ENCODE peak calls at places on chromosome 10, in eight cellular contexts. E is CD8-positive, alpha-beta T cell; N is kidney epithelial cell; H is ascending aorta; O is HL-60; X is ovary; G is IMR-90; V is lung. S is an unnamed sample.

GRCh38 chr10:67119648-67120047 is 193.8 kb downstream of the LRRTM3 start:
- DNase-seq in E (no peak), N (no peak), H (no peak), O (no peak), X (no peak), G (no peak), V (no peak), S (no peak)

GRCh38 chr10:34405611-34406462 is 409.3 kb downstream of the PARD3 start:
- DNase-seq in E (no peak), N (no peak), H (no peak), O (no peak), X (no peak), G (peak; percentile 53), V (no peak), S (no peak)

GRCh38 chr10:43706166-43706565 is 57.5 kb upstream of the ZNF32 start:
- DNase-seq in E (no peak), N (no peak), H (no peak), O (no peak), X (no peak), G (no peak), V (peak; percentile 15), S (no peak)

GRCh38 chr10:49608925-49609282 is 1.2 kb upstream of the SLC18A3 start:
- DNase-seq in E (no peak), N (no peak), H (no peak), O (no peak), X (no peak), G (no peak), V (no peak), S (no peak)

GRCh38 chr10:73591935-73592699 is 975 bp upstream of the USP54 start:
- DNase-seq in E (no peak), N (peak; percentile 63), H (peak; percentile 14), O (peak; percentile 17), X (no peak), G (no peak), V (peak; percentile 74), S (peak; percentile 54)

GRCh38 chr10:103709341-103709920 is 145.9 kb downstream of the SH3PXD2A start:
- DNase-seq in E (no peak), N (peak; percentile 63), H (no peak), O (no peak), X (no peak), G (peak; percentile 66), V (no peak), S (peak; percentile 41)

GRCh38 chr10:87000491-87000890 is 19.6 kb upstream of the FAM25A start:
- DNase-seq in E (no peak), N (no peak), H (no peak), O (no peak), X (no peak), G (peak; percentile 44), V (no peak), S (no peak)

GRCh38 chr10:97332586-97333350 is 1.8 kb downstream of the FRAT2 start:
- DNase-seq in E (no peak), N (peak; percentile 51), H (no peak), O (peak; percentile 58), X (peak; percentile 56), G (peak; percentile 87), V (no peak), S (peak; percentile 45)

GRCh38 chr10:11263039-11263345 is 245.3 kb downstream of the CELF2 start:
- DNase-seq in E (no peak), N (no peak), H (no peak), O (no peak), X (no peak), G (no peak), V (no peak), S (no peak)

GRCh38 chr10:107163904-107164861 is at the start of gene SORCS1:
- DNase-seq in E (no peak), N (no peak), H (no peak), O (no peak), X (peak; percentile 8), G (no peak), V (no peak), S (no peak)

GRCh38 chr10:123202526-123202925 is 48.3 kb downstream of the BUB3 start:
- DNase-seq in E (no peak), N (no peak), H (no peak), O (no peak), X (no peak), G (no peak), V (no peak), S (no peak)

GRCh38 chr10:58291538-58292174 is 22.7 kb downstream of the CISD1 start:
- DNase-seq in E (peak; percentile 22), N (no peak), H (no peak), O (no peak), X (no peak), G (peak; percentile 71), V (no peak), S (no peak)

GRCh38 chr10:3148041-3148440 is 24.5 kb downstream of the PITRM1 start:
- DNase-seq in E (no peak), N (no peak), H (no peak), O (no peak), X (no peak), G (no peak), V (no peak), S (no peak)

GRCh38 chr10:133185916-133186315 is 25.9 kb downstream of the KNDC1 start:
- DNase-seq in E (no peak), N (no peak), H (no peak), O (no peak), X (peak; percentile 16), G (no peak), V (no peak), S (no peak)

GRCh38 chr10:24871501-24871900 is 80.9 kb downstream of the PRTFDC1 start:
- DNase-seq in E (no peak), N (no peak), H (no peak), O (no peak), X (no peak), G (no peak), V (no peak), S (no peak)

GRCh38 chr10:45809829-45810228 is 37.5 kb downstream of the AGAP4 start:
- DNase-seq in E (no peak), N (no peak), H (no peak), O (no peak), X (no peak), G (peak; percentile 6), V (no peak), S (no peak)

GRCh38 chr10:2244476-2244875 is 507.2 kb upstream of the ADARB2 start:
- DNase-seq in E (no peak), N (no peak), H (no peak), O (no peak), X (no peak), G (no peak), V (no peak), S (no peak)

GRCh38 chr10:48511855-48512191 is 93.0 kb downstream of the ARHGAP22 start:
- DNase-seq in E (no peak), N (no peak), H (no peak), O (no peak), X (no peak), G (no peak), V (no peak), S (no peak)

GRCh38 chr10:48511066-48511854 is 93.6 kb downstream of the ARHGAP22 start:
- DNase-seq in E (no peak), N (no peak), H (no peak), O (no peak), X (no peak), G (no peak), V (no peak), S (no peak)

GRCh38 chr10:48507933-48508830 is 96.7 kb downstream of the ARHGAP22 start:
- DNase-seq in E (no peak), N (no peak), H (no peak), O (no peak), X (peak; percentile 21), G (no peak), V (no peak), S (no peak)

GRCh38 chr10:48509061-48509772 is 95.7 kb downstream of the ARHGAP22 start:
- DNase-seq in E (no peak), N (no peak), H (no peak), O (no peak), X (peak; percentile 12), G (no peak), V (no peak), S (no peak)

GRCh38 chr10:48509974-48510692 is 94.7 kb downstream of the ARHGAP22 start:
- DNase-seq in E (no peak), N (no peak), H (no peak), O (no peak), X (peak; percentile 8), G (no peak), V (no peak), S (no peak)
- TF ChIP-seq CTCF in E (no peak), N (no peak), H (no peak), O (no peak), X (no peak), G (peak; percentile 38), V (no peak), S (peak; percentile 45)

GRCh38 chr10:84493951-84494848 is 165.8 kb downstream of the CCSER2 start:
- DNase-seq in E (no peak), N (peak; percentile 67), H (no peak), O (no peak), X (no peak), G (peak; percentile 69), V (no peak), S (peak; percentile 29)
- H3K4me3 ChIP-seq in E (no peak overlapping the region), N (no peak overlapping the region), H (no peak overlapping the region), O (no peak overlapping the region), X (no peak overlapping the region), G (no peak overlapping the region), V (no peak overlapping the region), S (no peak overlapping the region)

GRCh38 chr10:55287346-55287745 is 486.3 kb upstream of the PCDH15 start:
- DNase-seq in E (no peak), N (no peak), H (no peak), O (no peak), X (no peak), G (no peak), V (no peak), S (no peak)
- TF ChIP-seq CTCF in E (no peak), N (peak; percentile 4), H (no peak), O (no peak), X (no peak), G (no peak), V (no peak), S (peak; percentile 37)

GRCh38 chr10:125156739-125157472 is 3.5 kb downstream of the CTBP2 start:
- DNase-seq in E (no peak), N (no peak), H (no peak), O (no peak), X (peak; percentile 8), G (no peak), V (no peak), S (no peak)

GRCh38 chr10:125155101-125155500 is 5.3 kb downstream of the CTBP2 start:
- DNase-seq in E (no peak), N (no peak), H (no peak), O (no peak), X (peak; percentile 19), G (no peak), V (no peak), S (no peak)

GRCh38 chr10:125155669-125156068 is 4.7 kb downstream of the CTBP2 start:
- DNase-seq in E (no peak), N (no peak), H (no peak), O (no peak), X (peak; percentile 6), G (no peak), V (no peak), S (no peak)

GRCh38 chr10:125157473-125157865 is 2.9 kb downstream of the CTBP2 start:
- DNase-seq in E (no peak), N (no peak), H (no peak), O (no peak), X (peak; percentile 8), G (no peak), V (no peak), S (no peak)

DNA sequence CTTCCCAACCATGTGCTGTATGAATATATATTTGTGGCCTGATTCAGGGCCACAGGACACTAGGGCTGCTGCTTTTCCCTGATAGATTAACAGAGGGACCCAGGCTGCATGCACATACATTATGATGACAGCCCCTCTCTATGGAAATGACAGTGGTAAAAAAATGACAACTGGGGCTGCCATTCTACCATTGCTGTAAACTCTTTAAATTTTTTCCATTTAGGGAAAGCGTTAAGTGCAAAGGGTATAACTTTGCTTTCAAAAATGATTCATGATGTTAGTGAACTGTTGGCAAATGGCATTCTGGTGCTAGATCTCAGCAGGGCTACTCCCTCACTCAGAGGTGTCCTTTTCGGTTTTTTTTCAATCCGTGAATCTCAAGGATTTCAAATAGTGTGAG is 4.2 kb downstream of the CTBP2 start:
- DNase-seq in E (no peak), N (no peak), H (no peak), O (no peak), X (peak; percentile 8), G (no peak), V (no peak), S (no peak)
- H3K4me3 ChIP-seq in E (no peak overlapping the region), N (no peak overlapping the region), H (no peak overlapping the region), O (no peak overlapping the region), X (no peak overlapping the region), G (no peak overlapping the region), V (no peak overlapping the region), S (no peak overlapping the region)

S was measured in retinal pigment epithelial cell.